ENCODE peak calls at places on chromosomes 11 and 22, in five cellular contexts. X, U, M, I and G are unnamed samples.

GRCh38 chr11:21511835-21512440 is 680.9 kb upstream of the ANO5 start:
- DNase-seq in U (no peak), I (peak; percentile 28), M (peak; percentile 72), X (peak; percentile 16), G (peak; percentile 1)

GRCh38 chr11:1290052-1291040 is 19.1 kb downstream of the TOLLIP start:
- DNase-seq in I (no peak), U (peak; percentile 50), X (no peak), M (no peak), G (no peak)

GRCh38 chr22:21632237-21632895 is at the start of gene CCDC116:
- DNase-seq in U (no peak), M (no peak), X (no peak), I (no peak), G (no peak)

GRCh38 chr11:117670924-117671323 is 126.1 kb downstream of the DSCAML1 start:
- DNase-seq in M (no peak), I (no peak), U (no peak), X (no peak), G (no peak)

GRCh38 chr11:64007160-64007628 is 21.0 kb downstream of the OTUB1 start:
- DNase-seq in M (no peak), I (peak; percentile 17), U (no peak), X (no peak), G (no peak)

GRCh38 chr22:48185656-48186055 is 1423.2 kb downstream of the TBC1D22A start:
- DNase-seq in M (no peak), X (no peak), U (no peak), I (no peak), G (no peak)

GRCh38 chr11:76962583-76963416 is 71.4 kb upstream of the B3GNT6 start:
- DNase-seq in X (no peak), U (no peak), I (no peak), M (no peak), G (peak; percentile 48)

GRCh38 chr11:102552447-102553200 is 22.1 kb upstream of the MMP7 start:
- DNase-seq in U (no peak), I (peak; percentile 10), X (no peak), M (peak; percentile 30), G (no peak)

GRCh38 chr11:105635466-105635865 is 25.6 kb downstream of the GRIA4 start:
- DNase-seq in U (no peak), M (no peak), I (no peak), X (no peak), G (no peak)

GRCh38 chr11:120142072-120142423 is 4.1 kb upstream of the TRIM29 start:
- DNase-seq in I (no peak), U (no peak), M (no peak), X (no peak), G (no peak)

GRCh38 chr11:101045415-101045814 is 84.2 kb downstream of the PGR start:
- DNase-seq in M (no peak), U (no peak), I (no peak), X (no peak), G (no peak)

GRCh38 chr22:36439481-36440271 is 41.8 kb downstream of the TXN2 start:
- DNase-seq in M (no peak), X (peak; percentile 67), U (no peak), I (peak; percentile 89), G (peak; percentile 98)

GRCh38 chr11:73752903-73753302 is 8.0 kb downstream of the RAB6A start:
- DNase-seq in I (no peak), X (no peak), M (peak; percentile 85), U (no peak), G (no peak)

GRCh38 chr22:49426098-49426497 is 401.6 kb downstream of the BRD1 start:
- DNase-seq in U (no peak), X (no peak), I (no peak), M (peak; percentile 84), G (no peak)

GRCh38 chr22:36287881-36288515 is 35.1 kb downstream of the APOL1 start:
- DNase-seq in M (no peak), I (no peak), U (no peak), X (peak; percentile 16), G (peak; percentile 36)

GRCh38 chr11:132307309-132308020 is 937.0 kb downstream of the NTM start:
- DNase-seq in I (no peak), U (no peak), M (no peak), X (no peak), G (no peak)

GRCh38 chr22:37394341-37394740 is 32.9 kb downstream of the ELFN2 start:
- DNase-seq in U (no peak), I (no peak), X (no peak), M (no peak), G (no peak)

GRCh38 chr11:104146421-104146820 is 17.5 kb downstream of the PDGFD start:
- DNase-seq in X (no peak), I (no peak), U (no peak), M (no peak), G (peak; percentile 59)

GRCh38 chr11:34259087-34259486 is 98.7 kb downstream of the ABTB2 start:
- DNase-seq in I (no peak), M (no peak), X (no peak), U (no peak), G (no peak)

GRCh38 chr11:72328366-72329224 is 84.6 kb upstream of the PHOX2A start:
- DNase-seq in U (no peak), M (peak; percentile 62), X (no peak), I (peak; percentile 74), G (no peak)

GRCh38 chr22:30294066-30294465 is 4.8 kb upstream of the CASTOR1 start:
- DNase-seq in I (no peak), X (no peak), U (no peak), M (no peak), G (no peak)

GRCh38 chr11:117979481-117980211 is 6.5 kb upstream of the IL10RA start:
- DNase-seq in U (no peak), I (no peak), X (no peak), M (peak; percentile 81), G (no peak)

GRCh38 chr11:76671626-76672309 is 1.2 kb upstream of the LRRC32 start:
- DNase-seq in M (no peak), I (no peak), U (no peak), X (no peak), G (no peak)

GRCh38 chr11:112132737-112133136 is 31.2 kb downstream of the IL18 start:
- DNase-seq in M (no peak), U (no peak), I (no peak), X (no peak), G (no peak)

GRCh38 chr22:46708766-46709330 is 29.2 kb downstream of the CERK start:
- DNase-seq in M (no peak), I (no peak), U (no peak), X (no peak), G (no peak)

GRCh38 chr11:93766504-93766903 is 17.6 kb upstream of the MED17 start:
- DNase-seq in I (peak; percentile 5), U (no peak), X (no peak), M (no peak), G (no peak)

GRCh38 chr11:66203847-66204246 is 64.6 kb upstream of the RAB1B start:
- DNase-seq in I (no peak), X (no peak), U (no peak), M (no peak), G (no peak)

GRCh38 chr22:47593291-47593690 is 830.8 kb downstream of the TBC1D22A start:
- DNase-seq in I (no peak), M (no peak), X (no peak), U (peak; percentile 47), G (no peak)

GRCh38 chr22:31092161-31092560 is 11.0 kb downstream of the SMTN start:
- DNase-seq in U (no peak), X (no peak), I (no peak), M (no peak), G (no peak)

GRCh38 chr11:113603277-113604059 is 102.6 kb downstream of the TMPRSS5 start:
- DNase-seq in U (no peak), I (peak; percentile 52), X (peak; percentile 53), M (peak; percentile 17), G (no peak)

GRCh38 chr22:31968022-31968421 is 23.7 kb downstream of the YWHAH start:
- DNase-seq in X (no peak), M (no peak), I (no peak), U (no peak), G (no peak)

GRCh38 chr11:126461996-126462395 is 106.5 kb downstream of the ST3GAL4 start:
- DNase-seq in I (no peak), U (no peak), M (no peak), X (no peak), G (no peak)

GRCh38 chr22:25053153-25053805 is 100.8 kb downstream of the KIAA1671 start:
- DNase-seq in I (no peak), U (no peak), M (no peak), X (no peak), G (peak; percentile 42)

DNA sequence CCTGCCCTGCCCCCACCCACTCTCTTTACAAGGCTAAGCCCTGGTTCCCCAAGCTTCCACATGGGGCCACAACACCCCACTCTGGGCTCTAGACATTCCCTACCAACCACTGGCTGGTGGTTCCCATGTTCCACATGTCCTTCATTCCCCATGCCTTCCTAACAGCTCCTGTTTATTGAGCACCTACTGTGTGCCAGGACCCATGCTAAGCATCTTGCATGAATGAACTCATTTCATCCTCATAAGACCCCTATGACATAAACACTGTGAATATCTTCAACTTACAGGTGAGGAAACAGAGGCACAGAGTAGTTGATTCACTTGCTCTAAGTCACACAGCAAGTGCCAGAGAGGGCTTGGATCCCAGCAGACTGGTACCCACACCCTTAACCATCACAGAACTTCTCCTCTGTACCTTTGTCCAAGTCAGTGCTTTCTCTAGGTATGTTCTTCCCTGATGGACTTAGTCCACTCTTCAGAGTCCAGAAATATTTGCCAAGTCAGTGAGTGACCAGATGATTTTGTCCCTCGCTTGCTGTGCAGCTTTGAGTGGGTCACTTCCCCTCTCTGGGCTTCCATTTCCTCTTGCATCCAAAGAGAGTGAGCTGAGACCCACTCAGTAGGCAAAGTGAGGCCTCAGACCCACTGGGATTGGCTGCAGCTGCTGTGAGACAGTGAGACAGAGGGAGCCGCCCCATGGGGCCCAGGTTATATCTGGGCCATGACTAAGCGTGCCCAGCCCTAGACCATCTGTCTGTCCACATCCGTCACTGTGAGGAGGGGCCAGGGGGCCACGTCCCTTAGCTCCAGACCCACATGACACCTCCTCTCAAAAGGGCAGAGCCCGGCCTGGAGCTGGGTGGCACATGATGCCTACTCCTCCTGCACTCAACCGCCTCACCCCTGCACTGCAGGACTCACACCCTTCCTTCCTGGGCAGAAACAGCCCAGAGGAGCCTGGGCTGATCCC is 132.4 kb downstream of the MN1 start:
- DNase-seq in U (no peak), M (peak; percentile 18), I (peak; percentile 81), X (peak; percentile 87), G (peak; percentile 92)
- H3K4me3 ChIP-seq in U (no peak overlapping the region), M (no peak overlapping the region), I (no peak overlapping the region), X (no peak overlapping the region), G (no peak overlapping the region)

DNA sequence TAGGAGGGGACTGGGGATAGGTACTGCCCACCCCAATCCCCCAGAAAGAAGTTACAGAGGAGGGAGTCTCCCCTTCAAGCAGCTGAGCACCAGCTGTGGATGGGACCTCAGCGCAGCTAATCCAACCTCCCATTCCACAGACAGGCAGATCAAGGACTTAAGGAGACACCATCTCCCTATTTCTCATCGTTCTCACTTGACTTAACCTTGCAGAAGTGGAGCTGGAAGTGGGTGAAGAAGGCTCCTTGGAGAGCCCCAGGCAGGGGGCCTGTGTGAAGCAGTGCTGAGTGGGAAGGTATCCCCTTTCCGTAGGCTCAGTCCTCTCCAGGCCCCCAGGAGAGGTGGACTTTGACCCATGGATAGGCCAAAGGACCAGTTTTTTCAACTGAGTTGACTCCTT is 27.3 kb downstream of the USP35 start:
- DNase-seq in M (no peak), I (no peak), U (peak; percentile 35), X (peak; percentile 2), G (no peak)
- TF ChIP-seq CTCF in M (no peak), I (no peak), U (no peak), X (no peak), G (no peak)

GRCh38 chr11:44784784-44785183 is 58.0 kb downstream of the TSPAN18 start:
- DNase-seq in U (no peak), M (no peak), X (no peak), I (no peak), G (no peak)
- H3K4me3 ChIP-seq in U (no peak overlapping the region), M (no peak overlapping the region), X (no peak overlapping the region), I (no peak overlapping the region), G (no peak overlapping the region)

GRCh38 chr11:35711173-35711910 is 48.8 kb downstream of the TRIM44 start:
- DNase-seq in I (no peak), U (no peak), M (no peak), X (no peak), G (no peak)
- TF ChIP-seq CTCF in I (peak; percentile 13), U (no peak), M (no peak), X (peak; percentile 19), G (no peak)